ENCODE peak calls at places on chromosomes 5 and 9, in five cellular contexts. V is GM12878, B is SK-N-SH, L is HepG2, W is K562. Z is an unnamed sample.

GRCh38 chr9:117869287-117869686 is 165.1 kb downstream of the TLR4 start:
- DNase-seq in V (no peak), B (no peak), L (no peak), W (no peak), Z (no peak)

GRCh38 chr9:25913806-25914205 is 235.6 kb upstream of the TUSC1 start:
- DNase-seq in V (no peak), B (no peak), L (no peak), W (no peak), Z (no peak)

GRCh38 chr9:93288891-93289883 is 105.2 kb downstream of the WNK2 start:
- DNase-seq in V (no peak), B (peak), L (peak), W (peak), Z (no peak)

GRCh38 chr9:79277916-79278447 is 293.8 kb upstream of the TLE4 start:
- DNase-seq in V (no peak), B (no peak), L (no peak), W (no peak), Z (no peak)

GRCh38 chr5:1254196-1254595 is 29.0 kb downstream of the SLC6A18 start:
- DNase-seq in V (no peak), B (no peak), L (no peak), W (no peak), Z (no peak)

GRCh38 chr5:128111818-128112448 is 28.4 kb downstream of the SLC12A2 start:
- DNase-seq in V (no peak), B (no peak), L (no peak), W (no peak), Z (no peak)

GRCh38 chr9:109918359-109919163 is 138.6 kb downstream of the PALM2AKAP2 start:
- DNase-seq in V (peak), B (no peak), L (no peak), W (no peak), Z (no peak)

GRCh38 chr9:12290166-12290869 is 402.9 kb upstream of the TYRP1 start:
- DNase-seq in V (no peak), B (no peak), L (no peak), W (no peak), Z (no peak)

GRCh38 chr5:6804766-6805165 is 91.5 kb downstream of the TENT4A start:
- DNase-seq in V (no peak), B (no peak), L (no peak), W (no peak), Z (no peak)

GRCh38 chr9:15271403-15271802 is 35.6 kb downstream of the TTC39B start:
- DNase-seq in V (no peak), B (no peak), L (no peak), W (peak), Z (no peak)

GRCh38 chr5:6377121-6377520 is 1.2 kb downstream of the MED10 start:
- DNase-seq in V (no peak), B (no peak), L (no peak), W (no peak), Z (no peak)

GRCh38 chr5:125151150-125151932 is 404.9 kb upstream of the ZNF608 start:
- DNase-seq in V (no peak), B (no peak), L (no peak), W (no peak), Z (no peak)

GRCh38 chr5:59062986-59063683 is 480.3 kb downstream of the RAB3C start:
- DNase-seq in V (no peak), B (no peak), L (peak), W (no peak), Z (no peak)

GRCh38 chr9:134813841-134814240 is 66.8 kb upstream of the FCN2 start:
- DNase-seq in V (no peak), B (no peak), L (no peak), W (no peak), Z (no peak)

GRCh38 chr5:37847978-37848425 is 8.2 kb upstream of the GDNF start:
- DNase-seq in V (peak), B (no peak), L (peak), W (no peak), Z (no peak)

GRCh38 chr9:120730661-120731514 is 16.6 kb upstream of the MEGF9 start:
- DNase-seq in V (no peak), B (no peak), L (peak), W (no peak), Z (no peak)

DNA sequence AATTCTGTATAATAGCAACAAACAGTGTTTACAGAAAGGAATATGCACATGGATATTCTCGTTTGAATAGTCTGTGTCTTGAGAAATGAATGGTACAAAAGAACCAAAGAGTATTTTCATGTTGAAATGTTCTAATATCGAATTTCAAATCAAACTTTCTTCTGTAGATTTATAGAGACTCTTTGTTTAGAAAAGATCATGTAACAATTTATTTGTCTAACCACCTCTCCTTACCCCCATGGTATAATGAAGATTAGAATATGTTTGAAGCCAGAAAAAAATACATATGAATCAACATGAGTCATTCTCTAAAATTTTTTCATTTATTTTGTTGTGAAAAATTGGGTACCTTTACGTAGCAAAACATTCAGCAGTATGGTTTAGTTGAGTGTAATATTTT is 285.6 kb downstream of the PRR16 start:
- DNase-seq in V (no peak), B (no peak), L (no peak), W (no peak), Z (no peak)
- TF ChIP-seq ZBTB33 in V (no peak), B (no peak), L (no peak), W (no peak), Z (no peak)

GRCh38 chr9:123923884-123924283 is 6.0 kb downstream of the DENND1A start:
- DNase-seq in V (no peak), B (no peak), L (no peak), W (no peak), Z (no peak)

GRCh38 chr9:123924727-123925126 is 5.2 kb downstream of the DENND1A start:
- DNase-seq in V (no peak), B (no peak), L (no peak), W (no peak), Z (no peak)

GRCh38 chr9:123922911-123923310 is 7.0 kb downstream of the DENND1A start:
- DNase-seq in V (no peak), B (no peak), L (peak), W (no peak), Z (no peak)

GRCh38 chr9:123925161-123925560 is 4.8 kb downstream of the DENND1A start:
- DNase-seq in V (no peak), B (no peak), L (no peak), W (no peak), Z (no peak)

DNA sequence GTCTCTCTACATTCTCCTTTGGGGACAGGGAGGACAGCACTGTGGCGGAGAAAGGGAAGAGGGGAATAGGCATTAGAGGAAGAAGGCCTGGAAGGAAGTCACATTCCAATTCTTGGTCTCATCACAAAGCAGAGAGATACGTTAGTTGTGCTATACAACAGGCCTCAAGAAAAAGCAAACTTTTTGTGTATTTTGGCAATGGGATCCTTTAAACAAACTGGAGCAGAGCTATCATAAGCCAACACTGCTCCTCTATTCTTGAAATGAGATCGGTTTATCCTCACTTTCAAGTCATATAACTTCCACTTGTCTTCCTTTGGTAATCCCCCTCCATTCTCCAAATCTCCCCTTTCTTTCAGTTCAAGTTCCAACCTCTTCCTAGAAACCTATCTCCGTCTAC is 6.5 kb downstream of the DENND1A start:
- DNase-seq in V (no peak), B (no peak), L (no peak), W (no peak), Z (no peak)
- H3K27ac ChIP-seq in V (no peak), B (no peak), L (peak), W (no peak), Z (no peak)

GRCh38 chr9:77977210-77977611 is 54.4 kb downstream of the GNAQ start:
- DNase-seq in V (no peak), B (peak), L (peak), W (peak), Z (peak)
- TF ChIP-seq ZBTB33 in V (no peak), B (no peak), L (no peak), W (no peak), Z (no peak)

GRCh38 chr5:132473019-132473531 is 17.5 kb downstream of the IRF1 start:
- DNase-seq in V (no peak), B (no peak), L (no peak), W (no peak), Z (no peak)
- H3K27ac ChIP-seq in V (peak), B (no peak), L (no peak), W (no peak), Z (no peak)